ENCODE peak calls at places on chromosome 4, in seven cellular contexts. One of them, this sample, is unnamed.

GRCh38 chr4:143377635-143378099 is 41.0 kb downstream of the GAB1 start:
- DNase-seq in NCI-H1092: no peak
- DNase-seq in AG09319: no peak
- DNase-seq in H9: no peak
- DNase-seq in right lobe of liver: no peak
- DNase-seq in H54: no peak
- DNase-seq in kidney tubule cell: no peak
- DNase-seq in this sample: no peak

GRCh38 chr4:110854021-110854678 is 231.3 kb upstream of the PITX2 start:
- DNase-seq in NCI-H1092: no peak
- DNase-seq in AG09319: peak
- DNase-seq in H9: no peak
- DNase-seq in right lobe of liver: no peak
- DNase-seq in H54: peak
- DNase-seq in kidney tubule cell: peak
- DNase-seq in this sample: peak

GRCh38 chr4:138868562-138868961 is 147.0 kb upstream of the NOCT start:
- DNase-seq in NCI-H1092: no peak
- DNase-seq in AG09319: no peak
- DNase-seq in H9: no peak
- DNase-seq in right lobe of liver: no peak
- DNase-seq in H54: no peak
- DNase-seq in kidney tubule cell: no peak
- DNase-seq in this sample: no peak

GRCh38 chr4:155468282-155468681 is 91.5 kb upstream of the MAP9 start:
- DNase-seq in NCI-H1092: no peak
- DNase-seq in AG09319: no peak
- DNase-seq in H9: no peak
- DNase-seq in right lobe of liver: no peak
- DNase-seq in H54: no peak
- DNase-seq in kidney tubule cell: no peak
- DNase-seq in this sample: no peak

GRCh38 chr4:95181446-95182306 is 367.1 kb downstream of the UNC5C start:
- DNase-seq in NCI-H1092: no peak
- DNase-seq in AG09319: no peak
- DNase-seq in H9: peak
- DNase-seq in right lobe of liver: no peak
- DNase-seq in H54: peak
- DNase-seq in kidney tubule cell: peak
- DNase-seq in this sample: no peak

GRCh38 chr4:90357117-90357710 is 230.0 kb downstream of the CCSER1 start:
- DNase-seq in NCI-H1092: peak
- DNase-seq in AG09319: peak
- DNase-seq in H9: no peak
- DNase-seq in right lobe of liver: no peak
- DNase-seq in H54: no peak
- DNase-seq in kidney tubule cell: peak
- DNase-seq in this sample: no peak

GRCh38 chr4:19982556-19982955 is 269.1 kb upstream of the SLIT2 start:
- DNase-seq in NCI-H1092: no peak
- DNase-seq in AG09319: no peak
- DNase-seq in H9: no peak
- DNase-seq in right lobe of liver: no peak
- DNase-seq in H54: no peak
- DNase-seq in kidney tubule cell: no peak
- DNase-seq in this sample: no peak

GRCh38 chr4:915041-915474 is 17.1 kb downstream of the GAK start:
- DNase-seq in NCI-H1092: no peak
- DNase-seq in AG09319: no peak
- DNase-seq in H9: no peak
- DNase-seq in right lobe of liver: peak
- DNase-seq in H54: no peak
- DNase-seq in kidney tubule cell: no peak
- DNase-seq in this sample: no peak

GRCh38 chr4:116132946-116133345 is 952.4 kb downstream of the TRAM1L1 start:
- DNase-seq in NCI-H1092: no peak
- DNase-seq in AG09319: no peak
- DNase-seq in H9: no peak
- DNase-seq in right lobe of liver: no peak
- DNase-seq in H54: no peak
- DNase-seq in kidney tubule cell: no peak
- DNase-seq in this sample: no peak

GRCh38 chr4:183960021-183960420 is 54.9 kb downstream of the STOX2 start:
- DNase-seq in NCI-H1092: peak
- DNase-seq in AG09319: no peak
- DNase-seq in H9: peak
- DNase-seq in right lobe of liver: no peak
- DNase-seq in H54: peak
- DNase-seq in kidney tubule cell: peak
- DNase-seq in this sample: no peak

GRCh38 chr4:74181225-74181624 is 23.3 kb downstream of the MTHFD2L start:
- DNase-seq in NCI-H1092: no peak
- DNase-seq in AG09319: no peak
- DNase-seq in H9: no peak
- DNase-seq in right lobe of liver: no peak
- DNase-seq in H54: no peak
- DNase-seq in kidney tubule cell: peak
- DNase-seq in this sample: no peak

GRCh38 chr4:169151671-169152070 is 119.1 kb downstream of the SH3RF1 start:
- DNase-seq in NCI-H1092: no peak
- DNase-seq in AG09319: no peak
- DNase-seq in H9: no peak
- DNase-seq in right lobe of liver: no peak
- DNase-seq in H54: no peak
- DNase-seq in kidney tubule cell: no peak
- DNase-seq in this sample: no peak

GRCh38 chr4:48403779-48404178 is 62.5 kb downstream of the SLAIN2 start:
- DNase-seq in NCI-H1092: no peak
- DNase-seq in AG09319: no peak
- DNase-seq in H9: no peak
- DNase-seq in right lobe of liver: no peak
- DNase-seq in H54: no peak
- DNase-seq in kidney tubule cell: no peak
- DNase-seq in this sample: no peak

GRCh38 chr4:118898221-118898620 is 9.6 kb downstream of the SYNPO2 start:
- DNase-seq in NCI-H1092: no peak
- DNase-seq in AG09319: no peak
- DNase-seq in H9: no peak
- DNase-seq in right lobe of liver: no peak
- DNase-seq in H54: no peak
- DNase-seq in kidney tubule cell: no peak
- DNase-seq in this sample: no peak

GRCh38 chr4:2753444-2753843 is 2.7 kb downstream of the TNIP2 start:
- DNase-seq in NCI-H1092: no peak
- DNase-seq in AG09319: no peak
- DNase-seq in H9: no peak
- DNase-seq in right lobe of liver: no peak
- DNase-seq in H54: no peak
- DNase-seq in kidney tubule cell: no peak
- DNase-seq in this sample: no peak

GRCh38 chr4:77203380-77204197 is 46.6 kb downstream of the CCNG2 start:
- DNase-seq in NCI-H1092: peak
- DNase-seq in AG09319: peak
- DNase-seq in H9: peak
- DNase-seq in right lobe of liver: no peak
- DNase-seq in H54: peak
- DNase-seq in kidney tubule cell: peak
- DNase-seq in this sample: peak

GRCh38 chr4:90219822-90220221 is 92.6 kb downstream of the CCSER1 start:
- DNase-seq in NCI-H1092: no peak
- DNase-seq in AG09319: no peak
- DNase-seq in H9: no peak
- DNase-seq in right lobe of liver: no peak
- DNase-seq in H54: no peak
- DNase-seq in kidney tubule cell: no peak
- DNase-seq in this sample: no peak

GRCh38 chr4:135050086-135050717 is 848.6 kb upstream of the PABPC4L start:
- DNase-seq in NCI-H1092: no peak
- DNase-seq in AG09319: no peak
- DNase-seq in H9: no peak
- DNase-seq in right lobe of liver: no peak
- DNase-seq in H54: no peak
- DNase-seq in kidney tubule cell: no peak
- DNase-seq in this sample: no peak

GRCh38 chr4:13240066-13240465 is 244.1 kb downstream of the RAB28 start:
- DNase-seq in NCI-H1092: no peak
- DNase-seq in AG09319: no peak
- DNase-seq in H9: no peak
- DNase-seq in right lobe of liver: no peak
- DNase-seq in H54: peak
- DNase-seq in kidney tubule cell: peak
- DNase-seq in this sample: no peak

GRCh38 chr4:187236491-187236890 is 512.8 kb upstream of the FAT1 start:
- DNase-seq in NCI-H1092: no peak
- DNase-seq in AG09319: no peak
- DNase-seq in H9: no peak
- DNase-seq in right lobe of liver: no peak
- DNase-seq in H54: no peak
- DNase-seq in kidney tubule cell: peak
- DNase-seq in this sample: peak

GRCh38 chr4:72340803-72341431 is 228.1 kb downstream of the ADAMTS3 start:
- DNase-seq in NCI-H1092: no peak
- DNase-seq in AG09319: no peak
- DNase-seq in H9: no peak
- DNase-seq in right lobe of liver: no peak
- DNase-seq in H54: no peak
- DNase-seq in kidney tubule cell: peak
- DNase-seq in this sample: peak

GRCh38 chr4:163448541-163449203 is 24.9 kb downstream of the TKTL2 start:
- DNase-seq in NCI-H1092: no peak
- DNase-seq in AG09319: no peak
- DNase-seq in H9: no peak
- DNase-seq in right lobe of liver: no peak
- DNase-seq in H54: peak
- DNase-seq in kidney tubule cell: peak
- DNase-seq in this sample: peak

GRCh38 chr4:128228021-128228571 is 59.5 kb downstream of the PGRMC2 start:
- DNase-seq in NCI-H1092: no peak
- DNase-seq in AG09319: no peak
- DNase-seq in H9: no peak
- DNase-seq in right lobe of liver: no peak
- DNase-seq in H54: no peak
- DNase-seq in kidney tubule cell: peak
- DNase-seq in this sample: peak

GRCh38 chr4:154868423-154869194 is 87.5 kb downstream of the RBM46 start:
- DNase-seq in NCI-H1092: no peak
- DNase-seq in AG09319: no peak
- DNase-seq in H9: no peak
- DNase-seq in right lobe of liver: no peak
- DNase-seq in H54: no peak
- DNase-seq in kidney tubule cell: no peak
- DNase-seq in this sample: no peak

GRCh38 chr4:55184600-55185523 is 59.5 kb upstream of the KDR start:
- DNase-seq in NCI-H1092: no peak
- DNase-seq in AG09319: no peak
- DNase-seq in H9: peak
- DNase-seq in right lobe of liver: no peak
- DNase-seq in H54: no peak
- DNase-seq in kidney tubule cell: peak
- DNase-seq in this sample: peak

This sample was measured in PC-9.